ENCODE peak calls at places on chromosomes 13 and 19, in seven cellular contexts. Z, X, A, D, K, I and E are unnamed samples.
A peak's percentile ranks its signal among the peaks of the same experiment; 100 is the strongest.

GRCh38 chr13:33494596-33495214 is 209.2 kb upstream of the STARD13 start:
- DNase-seq in Z (peak; percentile 97), D (no peak), K (peak; percentile 36), X (no peak), I (no peak), A (peak; percentile 74), E (no peak)

GRCh38 chr13:108213946-108214345 is 1.4 kb downstream of the LIG4 start:
- DNase-seq in X (no peak), Z (peak; percentile 31), A (peak; percentile 40), D (no peak), K (no peak), I (no peak), E (no peak)

GRCh38 chr19:41366089-41366488 is 2.1 kb upstream of the B9D2 start:
- DNase-seq in I (no peak), K (no peak), Z (no peak), D (no peak), A (no peak), X (no peak), E (no peak)

GRCh38 chr19:50512112-50512998 is 1.4 kb downstream of the ASPDH start:
- DNase-seq in D (no peak), X (no peak), I (no peak), Z (no peak), K (no peak), A (no peak), E (no peak)

GRCh38 chr19:29942404-29943261 is 594 bp downstream of the URI1 start:
- DNase-seq in D (peak; percentile 60), I (peak; percentile 71), X (peak; percentile 54), K (no peak), Z (no peak), A (peak; percentile 52), E (no peak)

GRCh38 chr13:84925443-84925842 is 873.8 kb downstream of the SLITRK6 start:
- DNase-seq in I (no peak), D (no peak), X (no peak), A (peak; percentile 52), Z (peak; percentile 49), K (peak; percentile 2), E (no peak)

GRCh38 chr13:56988543-56988942 is 152.2 kb upstream of the PRR20A start:
- DNase-seq in X (no peak), K (no peak), A (no peak), I (no peak), Z (no peak), D (no peak), E (no peak)

GRCh38 chr19:58361900-58362271 is 665 bp downstream of the ZNF497 start:
- DNase-seq in K (no peak), D (no peak), A (no peak), Z (peak; percentile 47), X (peak; percentile 61), I (peak; percentile 38), E (no peak)

GRCh38 chr19:2246801-2247361 is 2.2 kb upstream of the AMH start:
- DNase-seq in X (no peak), A (no peak), I (peak; percentile 50), K (no peak), Z (peak; percentile 35), D (no peak), E (no peak)

GRCh38 chr13:83182845-83183244 is 699.4 kb downstream of the SLITRK1 start:
- DNase-seq in K (no peak), I (no peak), Z (no peak), D (no peak), X (no peak), A (no peak), E (no peak)

GRCh38 chr19:10107254-10107653 is 1.1 kb downstream of the PPAN start:
- DNase-seq in D (no peak), A (no peak), X (no peak), K (no peak), I (no peak), Z (no peak), E (no peak)

GRCh38 chr19:10104130-10104513 is 1.6 kb upstream of the ANGPTL6 start:
- DNase-seq in X (no peak), I (no peak), K (no peak), A (no peak), D (no peak), Z (no peak), E (no peak)

GRCh38 chr19:10106100-10106936 is at the start of gene PPAN:
- DNase-seq in K (peak; percentile 55), A (peak; percentile 96), D (peak; percentile 88), I (peak; percentile 99), Z (peak; percentile 98), X (peak; percentile 93), E (peak; percentile 93)

GRCh38 chr19:10104665-10105221 is 1.4 kb upstream of the PPAN start:
- DNase-seq in A (no peak), X (no peak), Z (no peak), D (no peak), K (no peak), I (no peak), E (no peak)

DNA sequence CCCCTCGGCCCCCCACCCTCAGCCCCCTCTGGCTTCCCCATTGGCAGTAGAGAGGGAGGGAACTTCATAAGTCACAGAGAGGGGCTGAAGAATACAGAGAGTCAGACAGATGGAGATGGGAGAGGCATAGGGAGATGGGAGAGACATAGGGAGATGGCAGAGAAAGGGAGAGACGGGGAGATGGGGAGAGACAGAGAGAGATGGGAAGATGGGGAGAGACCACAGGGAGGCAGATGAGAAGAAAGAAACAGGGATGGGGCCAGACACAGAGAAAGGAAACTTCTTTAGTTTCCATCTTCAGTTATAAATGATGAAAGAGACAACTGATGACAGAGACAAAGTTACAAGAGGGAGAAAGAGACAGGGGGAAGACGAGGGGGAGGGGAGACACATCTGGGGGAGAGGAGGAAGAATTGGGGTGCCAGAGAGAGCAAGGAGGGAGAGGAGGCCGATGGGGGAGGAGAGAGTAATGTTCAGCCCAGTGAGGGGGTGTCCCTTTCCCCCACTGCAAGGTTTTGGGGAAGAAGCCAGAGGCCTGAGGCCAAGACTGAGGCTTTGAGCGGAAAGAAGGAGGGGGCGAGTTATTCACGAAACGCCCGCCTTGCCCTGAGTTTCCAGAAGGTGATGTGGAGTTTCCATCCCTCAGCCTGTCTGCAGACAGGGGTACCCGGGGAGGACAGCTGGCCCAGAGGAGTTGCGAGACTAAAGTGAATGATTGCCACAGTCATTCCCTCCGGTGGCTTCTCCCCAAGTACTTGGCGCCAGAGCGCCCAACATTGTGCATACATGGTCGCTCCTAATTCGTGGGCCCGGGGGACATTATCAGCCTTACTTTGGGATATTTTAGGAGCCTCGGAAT is 692 bp upstream of the PPAN start:
- DNase-seq in Z (no peak), I (no peak), A (no peak), D (no peak), X (no peak), K (no peak), E (no peak)
- H3K27ac ChIP-seq in Z (no peak overlapping the region), I (peak overlapping the region; percentile 74), A (no peak overlapping the region), D (peak overlapping the region; percentile 86), X (no peak overlapping the region), K (no peak overlapping the region), E (no peak overlapping the region)

GRCh38 chr19:48629297-48629598 is 7.9 kb downstream of the DBP start:
- DNase-seq in K (no peak), A (no peak), I (no peak), D (no peak), Z (no peak), X (no peak), E (no peak)

GRCh38 chr19:48631254-48631653 is 5.9 kb downstream of the DBP start:
- DNase-seq in A (no peak), Z (no peak), X (no peak), K (no peak), I (no peak), D (no peak), E (no peak)

GRCh38 chr19:48630289-48631036 is 6.7 kb downstream of the DBP start:
- DNase-seq in D (no peak), A (no peak), Z (no peak), I (peak; percentile 95), X (no peak), K (no peak), E (no peak)

GRCh38 chr19:48628486-48629296 is 8.5 kb downstream of the DBP start:
- DNase-seq in K (no peak), Z (no peak), D (no peak), A (no peak), I (no peak), X (no peak), E (no peak)

DNA sequence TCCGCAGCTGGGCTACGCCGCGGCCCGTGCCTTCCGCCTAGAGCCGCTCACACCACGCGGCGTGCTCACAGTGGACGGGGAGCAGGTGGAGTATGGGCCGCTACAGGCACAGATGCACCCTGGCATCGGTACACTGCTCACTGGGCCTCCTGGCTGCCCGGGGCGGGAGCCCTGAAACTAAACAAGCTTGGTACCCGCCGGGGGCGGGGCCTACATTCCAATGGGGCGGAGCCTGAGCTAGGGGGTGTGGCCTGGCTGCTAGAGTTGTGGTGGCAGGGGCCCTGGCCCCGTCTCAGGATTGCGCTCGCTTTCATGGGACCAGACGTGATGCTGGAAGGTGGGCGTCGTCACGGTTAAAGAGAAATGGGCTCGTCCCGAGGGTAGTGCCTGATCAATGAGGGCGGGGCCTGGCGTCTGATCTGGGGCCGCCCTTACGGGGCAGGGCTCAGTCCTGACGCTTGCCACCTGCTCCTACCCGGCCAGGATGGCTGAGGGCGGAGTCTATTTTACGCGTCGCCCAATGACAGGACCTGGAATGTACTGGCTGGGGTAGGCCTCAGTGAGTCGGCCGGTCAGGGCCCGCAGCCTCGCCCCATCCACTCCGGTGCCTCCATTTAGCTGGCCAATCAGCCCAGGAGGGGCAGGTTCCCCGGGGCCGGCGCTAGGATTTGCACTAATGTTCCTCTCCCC is 7.4 kb downstream of the DBP start:
- DNase-seq in A (no peak), X (peak; percentile 83), K (no peak), D (no peak), Z (no peak), I (peak; percentile 89), E (peak; percentile 98)
- H3K27ac ChIP-seq in A (no peak overlapping the region), X (peak overlapping the region; percentile 67), K (no peak overlapping the region), D (no peak overlapping the region), Z (no peak overlapping the region), I (peak overlapping the region; percentile 85), E (no peak overlapping the region)

DNA sequence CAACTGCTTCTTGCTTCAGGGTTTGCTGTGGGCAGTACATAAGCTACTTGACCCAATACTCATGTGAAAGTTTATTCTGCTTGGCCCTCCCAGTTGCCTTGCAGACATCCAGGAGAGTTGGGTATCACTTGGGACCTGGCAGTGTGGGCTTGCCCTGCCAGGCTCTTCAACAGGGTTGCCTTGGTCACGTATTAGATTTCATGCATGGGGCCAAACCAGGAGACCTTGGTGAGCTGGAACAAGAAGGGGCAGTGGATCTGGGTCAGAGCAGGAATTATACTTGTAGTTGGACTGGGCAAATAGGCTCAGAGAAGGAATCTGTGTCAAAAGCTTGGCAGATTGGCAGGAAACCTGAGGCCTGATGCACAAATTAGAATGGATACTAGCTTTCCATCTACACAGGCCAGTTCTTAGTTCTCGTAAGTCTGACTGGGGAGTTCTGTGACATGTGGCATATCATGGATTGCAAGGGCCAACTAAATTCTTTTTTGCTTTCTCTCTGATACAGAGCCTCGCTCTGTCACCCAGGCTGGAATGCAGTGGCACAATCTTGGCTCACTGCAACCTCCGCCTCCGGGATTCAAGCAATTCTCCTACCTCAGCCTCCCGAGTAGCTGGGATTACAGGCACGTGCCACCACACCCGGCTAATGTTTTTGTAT is 192.6 kb upstream of the SERP2 start:
- DNase-seq in D (no peak), A (no peak), I (no peak), Z (no peak), X (no peak), K (no peak), E (no peak)
- H3K27ac ChIP-seq in D (no peak overlapping the region), A (no peak overlapping the region), I (no peak overlapping the region), Z (no peak overlapping the region), X (no peak overlapping the region), K (no peak overlapping the region), E (no peak overlapping the region)

GRCh38 chr19:6279620-6279930 is 200 bp downstream of the MLLT1 start:
- DNase-seq in I (no peak), A (no peak), Z (no peak), X (no peak), D (no peak), K (no peak), E (no peak)
- H3K27ac ChIP-seq in I (peak overlapping the region; percentile 76), A (peak overlapping the region; percentile 66), Z (peak overlapping the region; percentile 62), X (no peak overlapping the region), D (peak overlapping the region; percentile 78), K (peak overlapping the region; percentile 61), E (no peak overlapping the region)